ENCODE peak calls at places on chromosomes 5 and 9, in seven cellular contexts. D is NCI-H774; L is hepatic stellate cell; K is NCI-H1092 treated with DMSO at 0.1 percent for 48 hours; X is activated CD8-positive, alpha-beta T cell treated with anti-CD3 and anti-CD28 coated beads for 36 hours; P is fibroblast of pulmonary artery; N is stimulated activated CD4-positive, alpha-beta T cell treated with anti-CD3 and anti-CD28 coated beads, Interleukin-12 subunit alpha, Interleukin-12 subunit beta, amount 100 ng/mL, for 4 hours. R is an unnamed sample.

GRCh38 chr5:163878490-163878889 is 373.1 kb downstream of the MAT2B start:
- DNase-seq in N (no peak), P (no peak), D (no peak), L (no peak), K (no peak), X (no peak), R (no peak)

GRCh38 chr5:93503598-93504067 is 77.4 kb downstream of the NR2F1-AS1 start:
- DNase-seq in P (peak), X (no peak), K (no peak), N (no peak), L (peak), D (no peak), R (no peak)

GRCh38 chr5:16934123-16934522 is 2.0 kb downstream of the MYO10 start:
- DNase-seq in K (no peak), D (no peak), X (peak), N (peak), L (peak), P (peak), R (no peak)

GRCh38 chr9:3497406-3497805 is 28.4 kb downstream of the RFX3 start:
- DNase-seq in L (peak), X (no peak), D (no peak), N (no peak), K (no peak), P (peak), R (no peak)

GRCh38 chr9:134175808-134176598 is 11.6 kb upstream of the RNU6ATAC start:
- DNase-seq in K (no peak), P (no peak), N (no peak), X (no peak), L (no peak), D (no peak), R (peak)

GRCh38 chr5:172048170-172048422 is 41.7 kb upstream of the FBXW11 start:
- DNase-seq in P (no peak), L (no peak), N (no peak), K (no peak), D (no peak), X (no peak), R (no peak)

GRCh38 chr9:81759680-81760215 is 70.4 kb upstream of the TLE1 start:
- DNase-seq in N (no peak), K (no peak), D (no peak), P (peak), X (peak), L (peak), R (no peak)

GRCh38 chr5:103465891-103466290 is 96.7 kb downstream of the NUDT12 start:
- DNase-seq in K (no peak), D (no peak), X (no peak), N (no peak), L (no peak), P (peak), R (no peak)

GRCh38 chr5:59367791-59368394 is 525.6 kb downstream of the PDE4D start:
- DNase-seq in N (peak), L (peak), D (peak), X (peak), K (peak), P (peak), R (no peak)

GRCh38 chr9:119091074-119091473 is 278.2 kb downstream of the BRINP1 start:
- DNase-seq in K (no peak), X (no peak), L (no peak), P (no peak), D (no peak), N (no peak), R (no peak)

GRCh38 chr9:124708633-124709032 is 62.5 kb downstream of the NR6A1 start:
- DNase-seq in L (peak), K (no peak), D (no peak), X (no peak), P (no peak), N (no peak), R (no peak)

GRCh38 chr9:117777823-117778222 is 73.6 kb downstream of the TLR4 start:
- DNase-seq in K (no peak), L (no peak), P (no peak), D (no peak), N (no peak), X (no peak), R (no peak)

GRCh38 chr9:2559212-2560152 is 62.1 kb upstream of the VLDLR start:
- DNase-seq in D (no peak), P (peak), L (peak), X (no peak), N (no peak), K (no peak), R (no peak)

GRCh38 chr5:139806111-139806510 is 10.5 kb downstream of the PSD2 start:
- DNase-seq in N (no peak), X (no peak), L (no peak), D (no peak), K (no peak), P (no peak), R (no peak)

GRCh38 chr9:134923466-134923865 is 5.8 kb upstream of the FCN1 start:
- DNase-seq in K (no peak), L (no peak), X (no peak), N (no peak), P (no peak), D (no peak), R (peak)